ENCODE peak calls at places on chromosomes 16 and 17, in nine cellular contexts. E is left lung; Y is HFFc6; W is LHCN-M2; U is stimulated activated CD8-positive, alpha-beta memory T cell treated with anti-CD3 and anti-CD28 coated beads, Interleukin-7, amount 100 ng/mL, for 1 hour; M is iris pigment epithelial cell; R is activated CD4-positive, alpha-beta T cell treated with anti-CD3 and anti-CD28 coated beads, Interleukin-2, amount 10 ng/mL, durations not matched to agents 7 days and 5 days; S is activated naive CD4-positive, alpha-beta T cell treated with anti-CD3 and anti-CD28 coated beads, Interleukin-2, amount 50 U/mL, for 16 hours; J is heart right ventricle. O is an unnamed sample.

GRCh38 chr16:57855188-57855587 is 52.9 kb upstream of the KIFC3 start:
- DNase-seq in E (no peak), Y (no peak), W (no peak), U (no peak), M (no peak), R (no peak), S (no peak), J (no peak), O (no peak)

GRCh38 chr17:12813680-12814079 is 24.4 kb downstream of the ARHGAP44 start:
- DNase-seq in E (no peak), Y (no peak), W (no peak), U (no peak), M (no peak), R (no peak), S (no peak), J (no peak), O (no peak)

GRCh38 chr17:75909051-75909811 is 4.5 kb upstream of the MRPL38 start:
- DNase-seq in E (peak; percentile 87), Y (no peak), W (no peak), U (no peak), M (no peak), R (no peak), S (no peak), J (no peak), O (no peak)

GRCh38 chr17:61474235-61474927 is 22.2 kb downstream of the TBX4 start:
- DNase-seq in E (no peak), Y (peak; percentile 58), W (no peak), U (no peak), M (no peak), R (no peak), S (no peak), J (no peak), O (no peak)

GRCh38 chr17:56866076-56866475 is 32.1 kb downstream of the DGKE start:
- DNase-seq in E (no peak), Y (no peak), W (no peak), U (no peak), M (no peak), R (no peak), S (no peak), J (no peak), O (no peak)

GRCh38 chr17:53950207-53950857 is 127.6 kb downstream of the KIF2B start:
- DNase-seq in E (no peak), Y (no peak), W (no peak), U (no peak), M (no peak), R (no peak), S (no peak), J (no peak), O (no peak)

GRCh38 chr17:50056961-50057330 is 1.0 kb downstream of the ITGA3 start:
- DNase-seq in E (no peak), Y (peak; percentile 61), W (peak; percentile 65), U (no peak), M (peak; percentile 78), R (no peak), S (no peak), J (no peak), O (no peak)

GRCh38 chr17:4519361-4519788 is 20.7 kb downstream of the SPNS2 start:
- DNase-seq in E (peak; percentile 82), Y (no peak), W (no peak), U (no peak), M (no peak), R (no peak), S (no peak), J (peak; percentile 83), O (no peak)

GRCh38 chr16:23500212-23500865 is 10.0 kb downstream of the GGA2 start:
- DNase-seq in E (no peak), Y (no peak), W (no peak), U (no peak), M (no peak), R (no peak), S (no peak), J (no peak), O (no peak)

GRCh38 chr17:82889496-82890338 is 49.9 kb upstream of the ZNF750 start:
- DNase-seq in E (peak; percentile 73), Y (no peak), W (no peak), U (no peak), M (no peak), R (no peak), S (no peak), J (no peak), O (no peak)

GRCh38 chr16:13923703-13924298 is 3.8 kb downstream of the ERCC4 start:
- DNase-seq in E (no peak), Y (peak; percentile 51), W (peak; percentile 50), U (no peak), M (peak; percentile 54), R (no peak), S (no peak), J (no peak), O (no peak)

GRCh38 chr16:88924834-88925539 is 52.0 kb downstream of the CBFA2T3 start:
- DNase-seq in E (no peak), Y (peak; percentile 52), W (peak; percentile 98), U (no peak), M (peak; percentile 71), R (no peak), S (no peak), J (no peak), O (no peak)

GRCh38 chr17:7560172-7561027 is 1.3 kb upstream of the SENP3 start:
- DNase-seq in E (no peak), Y (no peak), W (peak; percentile 45), U (no peak), M (peak; percentile 68), R (peak; percentile 65), S (peak; percentile 68), J (peak; percentile 63), O (peak; percentile 79)

GRCh38 chr16:62036101-62036806 is at the start of gene CDH8:
- DNase-seq in E (peak; percentile 84), Y (no peak), W (peak; percentile 40), U (no peak), M (no peak), R (no peak), S (no peak), J (no peak), O (peak; percentile 45)

GRCh38 chr17:55435408-55435807 is 13.8 kb upstream of the MMD start:
- DNase-seq in E (no peak), Y (no peak), W (no peak), U (no peak), M (no peak), R (no peak), S (no peak), J (no peak), O (no peak)

GRCh38 chr17:75240394-75241142 is 20.8 kb downstream of the GGA3 start:
- DNase-seq in E (no peak), Y (no peak), W (peak; percentile 39), U (no peak), M (peak; percentile 41), R (peak; percentile 40), S (peak; percentile 61), J (no peak), O (peak; percentile 80)

GRCh38 chr16:80585764-80586163 is 45.0 kb downstream of the DYNLRB2 start:
- DNase-seq in E (no peak), Y (no peak), W (no peak), U (no peak), M (no peak), R (no peak), S (no peak), J (no peak), O (no peak)

GRCh38 chr17:30565073-30565935 is 88.1 kb downstream of the GOSR1 start:
- DNase-seq in E (no peak), Y (peak; percentile 17), W (no peak), U (no peak), M (peak; percentile 14), R (no peak), S (no peak), J (no peak), O (no peak)

GRCh38 chr16:14004031-14004718 is 66.9 kb upstream of the MRTFB start:
- DNase-seq in E (no peak), Y (no peak), W (no peak), U (no peak), M (no peak), R (no peak), S (no peak), J (peak; percentile 58), O (no peak)

GRCh38 chr16:87028481-87029320 is 288.5 kb downstream of the C16orf95 start:
- DNase-seq in E (no peak), Y (no peak), W (no peak), U (no peak), M (no peak), R (no peak), S (no peak), J (no peak), O (peak; percentile 54)

GRCh38 chr17:78421534-78422266 is 43.3 kb downstream of the PGS1 start:
- DNase-seq in E (peak; percentile 92), Y (peak; percentile 37), W (peak; percentile 57), U (peak; percentile 60), M (peak; percentile 63), R (peak; percentile 75), S (peak; percentile 74), J (peak; percentile 76), O (peak; percentile 92)

GRCh38 chr17:70855401-70856054 is 686.2 kb downstream of the KCNJ2 start:
- DNase-seq in E (no peak), Y (no peak), W (peak; percentile 73), U (no peak), M (peak; percentile 61), R (no peak), S (no peak), J (no peak), O (no peak)

GRCh38 chr17:50173335-50173941 is 7.6 kb downstream of the SGCA start:
- DNase-seq in E (peak; percentile 24), Y (peak; percentile 86), W (peak; percentile 90), U (no peak), M (peak; percentile 93), R (no peak), S (no peak), J (peak; percentile 60), O (peak; percentile 80)

GRCh38 chr17:28317965-28318758 is 838 bp upstream of the TMEM97 start:
- DNase-seq in E (no peak), Y (no peak), W (no peak), U (no peak), M (peak; percentile 9), R (no peak), S (no peak), J (no peak), O (no peak)

GRCh38 chr17:19787733-19788357 is 39.7 kb upstream of the ALDH3A1 start:
- DNase-seq in E (no peak), Y (no peak), W (peak; percentile 54), U (no peak), M (no peak), R (no peak), S (no peak), J (no peak), O (no peak)

GRCh38 chr17:8628609-8629169 is 1.8 kb downstream of the MYH10 start:
- DNase-seq in E (no peak), Y (no peak), W (no peak), U (no peak), M (no peak), R (no peak), S (no peak), J (no peak), O (no peak)

GRCh38 chr17:72702998-72703397 is 389.5 kb downstream of the SLC39A11 start:
- DNase-seq in E (no peak), Y (no peak), W (no peak), U (no peak), M (no peak), R (no peak), S (no peak), J (no peak), O (no peak)

GRCh38 chr16:89855301-89855945 is 18.0 kb upstream of the TCF25 start:
- DNase-seq in E (no peak), Y (no peak), W (no peak), U (no peak), M (no peak), R (no peak), S (no peak), J (no peak), O (no peak)

GRCh38 chr17:46182961-46183360 is 10.3 kb downstream of the KANSL1 start:
- DNase-seq in E (no peak), Y (no peak), W (no peak), U (no peak), M (no peak), R (no peak), S (no peak), J (no peak), O (no peak)

GRCh38 chr17:9986754-9987382 is 81.8 kb upstream of the RCVRN start:
- DNase-seq in E (no peak), Y (no peak), W (no peak), U (no peak), M (no peak), R (no peak), S (no peak), J (no peak), O (no peak)

GRCh38 chr17:77833769-77834168 is 124.7 kb upstream of the TNRC6C start:
- DNase-seq in E (no peak), Y (no peak), W (no peak), U (no peak), M (no peak), R (no peak), S (no peak), J (no peak), O (no peak)

O was measured in aorta.